ENCODE peak calls at places on chromosomes 11 and 22, in four cellular contexts. I, K, Z and P are unnamed samples.

GRCh38 chr11:9625158-9625557 is 38.7 kb upstream of the SWAP70 start:
- DNase-seq in I (no peak), K (no peak), Z (no peak), P (peak)

GRCh38 chr11:119683783-119684182 is 45.2 kb downstream of the NECTIN1 start:
- DNase-seq in I (no peak), K (no peak), Z (no peak), P (no peak)

GRCh38 chr22:21947040-21948014 is 5.3 kb downstream of the PPM1F start:
- DNase-seq in I (no peak), K (no peak), Z (no peak), P (no peak)

GRCh38 chr11:124405611-124406010 is 6.8 kb upstream of the OR8B3 start:
- DNase-seq in I (no peak), K (no peak), Z (no peak), P (no peak)

GRCh38 chr22:32909561-32910348 is 108.2 kb downstream of the TIMP3 start:
- DNase-seq in I (no peak), K (no peak), Z (no peak), P (no peak)

GRCh38 chr11:86606849-86607481 is 65.5 kb downstream of the ME3 start:
- DNase-seq in I (no peak), K (no peak), Z (no peak), P (no peak)

GRCh38 chr11:20057055-20057943 is 103.0 kb downstream of the DBX1 start:
- DNase-seq in I (no peak), K (no peak), Z (no peak), P (no peak)

GRCh38 chr22:45067731-45068130 is 57.9 kb upstream of the PHF21B start:
- DNase-seq in I (no peak), K (no peak), Z (no peak), P (no peak)

GRCh38 chr11:69375316-69376154 is 81.6 kb downstream of the MYEOV start:
- DNase-seq in I (no peak), K (no peak), Z (no peak), P (no peak)

GRCh38 chr11:130611791-130612251 is 163.4 kb downstream of the ADAMTS15 start:
- DNase-seq in I (no peak), K (no peak), Z (no peak), P (no peak)

GRCh38 chr11:57205046-57205671 is 23.4 kb downstream of the LRRC55 start:
- DNase-seq in I (no peak), K (no peak), Z (no peak), P (no peak)

GRCh38 chr11:31397239-31397834 is 27.7 kb downstream of the DNAJC24 start:
- DNase-seq in I (no peak), K (no peak), Z (no peak), P (no peak)

GRCh38 chr22:31952094-31952401 is 7.7 kb downstream of the YWHAH start:
- DNase-seq in I (no peak), K (no peak), Z (no peak), P (no peak)

GRCh38 chr11:118606157-118606843 is 1.1 kb upstream of the PHLDB1 start:
- DNase-seq in I (no peak), K (no peak), Z (peak), P (peak)

GRCh38 chr11:14973621-14974020 is 1.5 kb upstream of the CALCA start:
- DNase-seq in I (no peak), K (no peak), Z (no peak), P (no peak)

GRCh38 chr11:7501894-7502293 is 11.9 kb upstream of the PPFIBP2 start:
- DNase-seq in I (no peak), K (no peak), Z (no peak), P (no peak)

DNA sequence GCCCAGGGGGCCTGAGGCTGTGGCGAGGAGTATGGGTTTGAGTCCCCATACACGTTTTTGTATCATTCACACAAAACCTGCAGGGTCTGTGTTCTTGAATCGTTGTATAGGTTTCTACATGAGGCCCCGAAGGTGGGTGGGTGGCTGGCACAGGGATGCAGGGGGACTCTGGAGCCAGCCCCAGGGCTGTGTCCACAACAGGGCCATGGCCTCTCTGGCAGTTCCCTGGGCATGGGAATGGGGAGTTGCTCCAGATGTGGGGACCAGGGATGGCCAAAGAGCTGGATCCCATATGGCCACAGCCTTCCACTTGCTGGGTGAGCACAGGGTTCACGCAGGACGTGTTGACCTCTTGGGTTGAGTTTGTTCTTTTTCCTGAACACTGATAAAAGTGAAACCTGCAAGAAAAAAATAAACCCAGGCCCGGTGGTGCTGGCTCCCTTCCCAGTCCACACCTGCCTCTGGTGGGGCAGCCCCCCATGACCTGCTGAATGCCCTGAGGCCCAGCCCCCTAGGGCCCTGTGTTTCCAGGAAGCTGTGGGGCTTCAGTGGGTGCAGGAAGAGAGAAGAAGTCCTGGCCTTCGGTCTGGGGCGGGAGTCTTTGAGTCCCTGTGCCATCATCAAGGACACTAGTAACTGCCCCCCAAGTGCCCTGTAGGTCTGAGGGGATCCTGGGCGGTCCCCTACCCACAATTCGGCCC is 16.1 kb downstream of the MYRF start:
- DNase-seq in I (no peak), K (no peak), Z (no peak), P (no peak)
- H3K27ac ChIP-seq in I (no peak), K (no peak), Z (no peak), P (peak)

DNA sequence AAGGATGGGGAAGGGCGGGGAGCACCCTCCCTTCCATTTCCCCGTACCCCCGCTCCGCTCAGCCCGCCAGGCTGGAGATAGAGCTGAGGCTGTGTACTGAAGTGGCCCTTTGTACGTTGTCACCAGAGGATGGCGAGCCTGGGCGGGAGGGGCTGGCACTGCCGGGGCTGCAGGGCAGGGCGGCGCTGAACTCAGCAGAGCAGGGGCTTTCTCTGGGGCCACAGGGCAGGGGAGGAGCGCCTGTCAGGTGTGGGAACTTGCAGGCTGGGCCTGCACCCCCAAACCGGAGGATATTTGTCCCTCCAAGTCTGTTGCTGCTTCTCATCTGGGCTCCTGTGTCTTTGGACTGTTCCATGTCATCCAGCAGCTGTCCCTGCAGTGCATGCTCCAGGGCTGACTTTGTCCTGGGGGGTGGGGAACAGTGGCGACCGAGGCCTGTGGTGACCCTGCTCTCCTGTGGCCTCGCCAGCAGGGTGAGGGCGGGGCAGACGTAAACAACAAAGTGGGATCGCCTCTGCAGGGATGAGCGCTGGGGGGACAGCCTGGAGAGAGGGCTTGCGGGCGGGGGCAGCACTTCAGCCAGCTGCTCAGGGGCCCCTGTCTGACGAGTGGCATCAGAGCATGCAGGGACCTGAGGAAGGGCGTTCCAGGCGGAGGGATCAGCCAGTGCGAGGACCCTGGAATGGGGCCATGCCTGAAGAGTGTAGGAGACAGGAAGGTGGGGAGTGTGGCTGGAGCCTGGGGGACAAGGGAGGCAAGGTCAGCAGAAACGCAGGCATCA is 13.1 kb downstream of the MGAT3 start:
- DNase-seq in I (no peak), K (no peak), Z (no peak), P (no peak)
- H3K27ac ChIP-seq in I (no peak), K (no peak), Z (no peak), P (no peak)

GRCh38 chr11:71979582-71979981 is 19.1 kb upstream of the IL18BP start:
- DNase-seq in I (no peak), K (no peak), Z (no peak), P (no peak)
- H3K27ac ChIP-seq in I (no peak), K (no peak), Z (no peak), P (no peak)

GRCh38 chr11:33135216-33135615 is 26.1 kb downstream of the CSTF3 start:
- DNase-seq in I (no peak), K (no peak), Z (no peak), P (no peak)

GRCh38 chr11:33132510-33132909 is 28.8 kb downstream of the CSTF3 start:
- DNase-seq in I (no peak), K (no peak), Z (no peak), P (no peak)

GRCh38 chr11:33135768-33136443 is 25.4 kb downstream of the CSTF3 start:
- DNase-seq in I (no peak), K (no peak), Z (no peak), P (no peak)

GRCh38 chr11:33128739-33129138 is 32.5 kb downstream of the CSTF3 start:
- DNase-seq in I (no peak), K (no peak), Z (no peak), P (no peak)

GRCh38 chr11:33133761-33134160 is 27.5 kb downstream of the CSTF3 start:
- DNase-seq in I (no peak), K (no peak), Z (no peak), P (no peak)
- H3K27ac ChIP-seq in I (no peak), K (no peak), Z (no peak), P (no peak)

GRCh38 chr22:18095101-18095805 is 15.4 kb upstream of the TUBA8 start:
- DNase-seq in I (no peak), K (no peak), Z (no peak), P (no peak)
- H3K27ac ChIP-seq in I (no peak), K (no peak), Z (no peak), P (no peak)

GRCh38 chr11:94769897-94770296 is 1.7 kb downstream of the AMOTL1 start:
- DNase-seq in I (no peak), K (no peak), Z (no peak), P (no peak)
- H3K27ac ChIP-seq in I (no peak), K (peak), Z (no peak), P (no peak)

GRCh38 chr11:74009675-74010305 is 905 bp upstream of the UCP3 start:
- DNase-seq in I (no peak), K (no peak), Z (no peak), P (no peak)

GRCh38 chr11:74012072-74012809 is 3.4 kb upstream of the UCP3 start:
- DNase-seq in I (no peak), K (no peak), Z (no peak), P (no peak)

GRCh38 chr11:74010306-74010981 is 1.6 kb upstream of the UCP3 start:
- DNase-seq in I (no peak), K (no peak), Z (no peak), P (no peak)

GRCh38 chr11:74013141-74013540 is 4.3 kb upstream of the UCP3 start:
- DNase-seq in I (no peak), K (no peak), Z (no peak), P (no peak)

GRCh38 chr11:74011360-74012071 is 2.6 kb upstream of the UCP3 start:
- DNase-seq in I (no peak), K (no peak), Z (no peak), P (no peak)
- H3K27ac ChIP-seq in I (no peak), K (no peak), Z (no peak), P (no peak)

DNA sequence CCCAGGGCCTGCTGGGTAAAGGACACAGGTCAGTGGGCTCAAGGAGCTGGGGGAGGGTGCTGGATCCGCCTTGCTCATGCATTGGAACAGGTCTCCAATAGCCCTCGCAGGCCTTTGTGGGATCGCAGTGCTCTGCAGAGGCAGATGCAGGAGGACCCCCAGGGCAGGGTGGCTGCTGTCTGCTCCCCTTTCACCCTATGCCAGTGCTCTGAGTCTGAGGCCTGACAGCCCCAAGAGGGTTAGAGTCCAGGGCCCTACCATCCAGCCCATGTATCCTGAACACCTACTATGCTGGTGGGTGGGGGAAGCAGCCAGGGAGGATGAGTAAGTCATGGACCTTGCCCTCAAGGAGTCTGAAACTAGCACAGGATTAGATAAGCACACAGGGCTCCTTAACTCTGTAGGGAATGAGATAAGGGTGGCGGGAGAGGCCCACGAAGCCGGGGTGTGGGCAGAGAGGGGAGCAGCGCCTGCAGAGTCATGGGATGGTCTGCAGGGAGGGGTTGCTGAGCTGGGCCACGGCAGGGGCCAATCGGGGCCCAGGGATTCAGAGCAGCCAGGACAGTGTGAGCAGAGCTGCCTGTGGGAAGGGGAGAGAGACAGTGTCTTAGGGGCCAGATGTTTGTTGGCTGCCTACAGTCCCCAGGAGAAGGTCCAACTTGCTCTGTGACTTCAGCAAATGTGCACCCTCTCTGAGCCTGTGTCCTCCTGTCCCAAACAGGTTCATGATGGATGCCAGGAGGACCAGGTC is 10.5 kb upstream of the EHD1 start:
- DNase-seq in I (no peak), K (no peak), Z (no peak), P (no peak)
- H3K27ac ChIP-seq in I (no peak), K (no peak), Z (no peak), P (no peak)

GRCh38 chr11:46267930-46268329 is 9.5 kb upstream of the CREB3L1 start:
- DNase-seq in I (no peak), K (no peak), Z (no peak), P (no peak)

GRCh38 chr11:46272816-46273427 is 4.5 kb upstream of the CREB3L1 start:
- DNase-seq in I (no peak), K (no peak), Z (peak), P (peak)

GRCh38 chr11:46271407-46271806 is 6.1 kb upstream of the CREB3L1 start:
- DNase-seq in I (no peak), K (no peak), Z (no peak), P (no peak)

GRCh38 chr11:46271875-46272815 is 5.3 kb upstream of the CREB3L1 start:
- DNase-seq in I (no peak), K (no peak), Z (no peak), P (no peak)

DNA sequence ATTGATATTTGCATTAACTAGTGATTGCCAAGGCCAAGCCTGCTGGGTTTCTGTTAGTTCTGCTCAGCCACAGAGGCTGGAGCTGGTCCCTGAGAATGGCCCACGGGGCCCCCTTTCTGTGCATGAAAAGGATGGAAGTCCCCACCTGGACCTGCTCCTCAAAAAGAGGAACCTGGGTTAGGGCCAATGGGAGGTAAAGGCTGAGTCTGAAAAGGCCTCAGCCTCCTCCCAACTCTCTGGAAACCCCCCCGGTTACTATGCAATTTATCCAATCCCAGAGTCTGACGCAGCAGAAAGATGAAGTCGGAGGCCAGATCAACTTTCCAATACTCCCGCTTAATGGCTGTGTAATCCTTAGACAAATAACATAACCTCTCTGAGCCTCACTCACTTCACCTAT is 6.8 kb upstream of the CREB3L1 start:
- DNase-seq in I (no peak), K (no peak), Z (no peak), P (no peak)
- H3K27ac ChIP-seq in I (no peak), K (no peak), Z (no peak), P (no peak)

GRCh38 chr11:35523861-35524260 is 1.6 kb downstream of the PAMR1 start:
- DNase-seq in I (no peak), K (no peak), Z (no peak), P (no peak)

GRCh38 chr11:35526370-35526792 is 965 bp upstream of the PAMR1 start:
- DNase-seq in I (peak), K (no peak), Z (no peak), P (no peak)

GRCh38 chr11:35525501-35526175 is at the start of gene PAMR1:
- DNase-seq in I (no peak), K (no peak), Z (peak), P (peak)

GRCh38 chr11:35524780-35525179 is 636 bp downstream of the PAMR1 start:
- DNase-seq in I (no peak), K (no peak), Z (no peak), P (no peak)

GRCh38 chr11:35523351-35523768 is 2.1 kb downstream of the PAMR1 start:
- DNase-seq in I (no peak), K (no peak), Z (no peak), P (no peak)
- H3K27ac ChIP-seq in I (no peak), K (no peak), Z (no peak), P (no peak)